ENCODE peak calls at places on chromosomes 7 and 10, in four cellular contexts. W, H, O and M are unnamed samples.

GRCh38 chr10:79399242-79399831 is 46.1 kb downstream of the ZCCHC24 start:
- DNase-seq in W (peak; percentile 98), H (no peak), O (no peak), M (peak; percentile 96)

GRCh38 chr10:28975891-28976471 is 298.7 kb downstream of the BAMBI start:
- DNase-seq in W (no peak), H (no peak), O (no peak), M (no peak)

GRCh38 chr10:72740526-72740925 is 48.6 kb downstream of the MCU start:
- DNase-seq in W (peak; percentile 51), H (no peak), O (no peak), M (no peak)

GRCh38 chr7:155791836-155792235 is 20.4 kb downstream of the SHH start:
- DNase-seq in W (no peak), H (no peak), O (no peak), M (no peak)

GRCh38 chr7:157464111-157464970 is 127.5 kb downstream of the DNAJB6 start:
- DNase-seq in W (no peak), H (no peak), O (no peak), M (no peak)

GRCh38 chr7:157818701-157819516 is 482.1 kb downstream of the DNAJB6 start:
- DNase-seq in W (no peak), H (no peak), O (no peak), M (no peak)

GRCh38 chr7:1060315-1061080 is 16.2 kb downstream of the GPR146 start:
- DNase-seq in W (no peak), H (no peak), O (no peak), M (no peak)

GRCh38 chr7:41189866-41190265 is 513.0 kb downstream of the INHBA start:
- DNase-seq in W (peak; percentile 79), H (no peak), O (no peak), M (no peak)

GRCh38 chr7:91892821-91893340 is 12.4 kb upstream of the MTERF1 start:
- DNase-seq in W (no peak), H (no peak), O (no peak), M (no peak)

GRCh38 chr7:157439761-157440160 is 103.0 kb downstream of the DNAJB6 start:
- DNase-seq in W (no peak), H (no peak), O (no peak), M (no peak)

GRCh38 chr7:120110169-120110568 is 162.8 kb upstream of the KCND2 start:
- DNase-seq in W (no peak), H (no peak), O (no peak), M (no peak)

GRCh38 chr7:22639400-22639799 is 87.6 kb upstream of the IL6 start:
- DNase-seq in W (peak; percentile 68), H (no peak), O (no peak), M (no peak)

GRCh38 chr10:68600041-68600778 is 40.1 kb downstream of the TET1 start:
- DNase-seq in W (peak; percentile 85), H (peak; percentile 36), O (peak; percentile 39), M (peak; percentile 78)

GRCh38 chr10:28891058-28891713 is 213.9 kb downstream of the BAMBI start:
- DNase-seq in W (no peak), H (no peak), O (no peak), M (no peak)

GRCh38 chr7:152395115-152395514 is 40.7 kb downstream of the KMT2C start:
- DNase-seq in W (peak; percentile 70), H (no peak), O (no peak), M (no peak)

GRCh38 chr10:32629910-32630309 is 184.0 kb downstream of the CCDC7 start:
- DNase-seq in W (no peak), H (no peak), O (no peak), M (no peak)

GRCh38 chr7:96183163-96183562 is 138.7 kb downstream of the SLC25A13 start:
- DNase-seq in W (no peak), H (no peak), O (no peak), M (no peak)

GRCh38 chr7:98168904-98169621 is 42.2 kb upstream of the BHLHA15 start:
- DNase-seq in W (no peak), H (no peak), O (no peak), M (no peak)

GRCh38 chr10:31034041-31034918 is 2.6 kb upstream of the ZNF438 start:
- DNase-seq in W (peak; percentile 97), H (no peak), O (no peak), M (no peak)

GRCh38 chr7:106774768-106775551 is 90.1 kb upstream of the PIK3CG start:
- DNase-seq in W (peak; percentile 29), H (no peak), O (no peak), M (no peak)

GRCh38 chr10:16644146-16644545 is 122.5 kb upstream of the C1QL3 start:
- DNase-seq in W (peak; percentile 41), H (no peak), O (no peak), M (no peak)

GRCh38 chr10:103554488-103555320 is 61.2 kb downstream of the NEURL1 start:
- DNase-seq in W (peak; percentile 62), H (no peak), O (no peak), M (peak; percentile 70)

GRCh38 chr10:28054211-28054888 is 55.5 kb upstream of the ODAD2 start:
- DNase-seq in W (peak; percentile 97), H (no peak), O (no peak), M (no peak)

GRCh38 chr10:76874151-76874550 is 763.5 kb downstream of the KCNMA1 start:
- DNase-seq in W (peak; percentile 51), H (no peak), O (no peak), M (no peak)

GRCh38 chr10:63759335-63759734 is 238.1 kb downstream of the REEP3 start:
- DNase-seq in W (no peak), H (no peak), O (no peak), M (no peak)